ENCODE peak calls at places on chromosomes 6 and 20, in nine cellular contexts. One of them, this sample, is unnamed.

GRCh38 chr6:29251741-29252140 is 49.8 kb upstream of the OR14J1 start:
- DNase-seq in AG04449: no peak
- DNase-seq in cardiac muscle cell: no peak
- DNase-seq in A549: no peak
- DNase-seq in pancreas: no peak
- DNase-seq in AG10803: no peak
- DNase-seq in mammary epithelial cell: no peak
- DNase-seq in cardiac fibroblast: no peak
- DNase-seq in coronary artery: no peak
- DNase-seq in this sample: no peak

GRCh38 chr6:101434601-101435000 is 41.1 kb downstream of the GRIK2 start:
- DNase-seq in AG04449: no peak
- DNase-seq in cardiac muscle cell: no peak
- DNase-seq in A549: no peak
- DNase-seq in pancreas: no peak
- DNase-seq in AG10803: no peak
- DNase-seq in mammary epithelial cell: no peak
- DNase-seq in cardiac fibroblast: no peak
- DNase-seq in coronary artery: no peak
- DNase-seq in this sample: no peak

GRCh38 chr6:100446922-100447899 is 17.5 kb downstream of the SIM1 start:
- DNase-seq in AG04449: no peak
- DNase-seq in cardiac muscle cell: no peak
- DNase-seq in A549: no peak
- DNase-seq in pancreas: no peak
- DNase-seq in AG10803: no peak
- DNase-seq in mammary epithelial cell: no peak
- DNase-seq in cardiac fibroblast: peak
- DNase-seq in coronary artery: no peak
- DNase-seq in this sample: no peak

GRCh38 chr20:59265298-59265697 is 35.1 kb upstream of the EDN3 start:
- DNase-seq in AG04449: no peak
- DNase-seq in cardiac muscle cell: no peak
- DNase-seq in A549: no peak
- DNase-seq in pancreas: no peak
- DNase-seq in AG10803: no peak
- DNase-seq in mammary epithelial cell: no peak
- DNase-seq in cardiac fibroblast: no peak
- DNase-seq in coronary artery: no peak
- DNase-seq in this sample: no peak

GRCh38 chr6:85344996-85345395 is 104.9 kb upstream of the NT5E start:
- DNase-seq in AG04449: no peak
- DNase-seq in cardiac muscle cell: no peak
- DNase-seq in A549: no peak
- DNase-seq in pancreas: no peak
- DNase-seq in AG10803: no peak
- DNase-seq in mammary epithelial cell: peak
- DNase-seq in cardiac fibroblast: no peak
- DNase-seq in coronary artery: no peak
- DNase-seq in this sample: no peak

GRCh38 chr6:24824142-24824755 is 25.5 kb upstream of the ARMH2 start:
- DNase-seq in AG04449: no peak
- DNase-seq in cardiac muscle cell: no peak
- DNase-seq in A549: no peak
- DNase-seq in pancreas: no peak
- DNase-seq in AG10803: no peak
- DNase-seq in mammary epithelial cell: no peak
- DNase-seq in cardiac fibroblast: no peak
- DNase-seq in coronary artery: no peak
- DNase-seq in this sample: peak

GRCh38 chr6:147131728-147132127 is 72.5 kb upstream of the STXBP5 start:
- DNase-seq in AG04449: no peak
- DNase-seq in cardiac muscle cell: no peak
- DNase-seq in A549: no peak
- DNase-seq in pancreas: no peak
- DNase-seq in AG10803: peak
- DNase-seq in mammary epithelial cell: no peak
- DNase-seq in cardiac fibroblast: peak
- DNase-seq in coronary artery: no peak
- DNase-seq in this sample: no peak

GRCh38 chr20:59232618-59233017 is 67.8 kb upstream of the EDN3 start:
- DNase-seq in AG04449: no peak
- DNase-seq in cardiac muscle cell: no peak
- DNase-seq in A549: no peak
- DNase-seq in pancreas: no peak
- DNase-seq in AG10803: no peak
- DNase-seq in mammary epithelial cell: peak
- DNase-seq in cardiac fibroblast: no peak
- DNase-seq in coronary artery: no peak
- DNase-seq in this sample: no peak

GRCh38 chr6:161101517-161101916 is 109.9 kb downstream of the MAP3K4 start:
- DNase-seq in AG04449: no peak
- DNase-seq in cardiac muscle cell: peak
- DNase-seq in A549: no peak
- DNase-seq in pancreas: no peak
- DNase-seq in AG10803: no peak
- DNase-seq in mammary epithelial cell: no peak
- DNase-seq in cardiac fibroblast: no peak
- DNase-seq in coronary artery: no peak
- DNase-seq in this sample: no peak

GRCh38 chr6:6932341-6932740 is 175.4 kb upstream of the RREB1 start:
- DNase-seq in AG04449: no peak
- DNase-seq in cardiac muscle cell: no peak
- DNase-seq in A549: no peak
- DNase-seq in pancreas: no peak
- DNase-seq in AG10803: no peak
- DNase-seq in mammary epithelial cell: no peak
- DNase-seq in cardiac fibroblast: no peak
- DNase-seq in coronary artery: no peak
- DNase-seq in this sample: no peak

GRCh38 chr6:6931047-6932025 is 176.4 kb upstream of the RREB1 start:
- DNase-seq in AG04449: no peak
- DNase-seq in cardiac muscle cell: no peak
- DNase-seq in A549: no peak
- DNase-seq in pancreas: no peak
- DNase-seq in AG10803: no peak
- DNase-seq in mammary epithelial cell: no peak
- DNase-seq in cardiac fibroblast: no peak
- DNase-seq in coronary artery: no peak
- DNase-seq in this sample: no peak

GRCh38 chr6:6927437-6928361 is 180.1 kb upstream of the RREB1 start:
- DNase-seq in AG04449: no peak
- DNase-seq in cardiac muscle cell: peak
- DNase-seq in A549: no peak
- DNase-seq in pancreas: no peak
- DNase-seq in AG10803: no peak
- DNase-seq in mammary epithelial cell: no peak
- DNase-seq in cardiac fibroblast: peak
- DNase-seq in coronary artery: no peak
- DNase-seq in this sample: no peak

GRCh38 chr6:6932968-6933367 is 174.8 kb upstream of the RREB1 start:
- DNase-seq in AG04449: no peak
- DNase-seq in cardiac muscle cell: no peak
- DNase-seq in A549: no peak
- DNase-seq in pancreas: no peak
- DNase-seq in AG10803: no peak
- DNase-seq in mammary epithelial cell: no peak
- DNase-seq in cardiac fibroblast: no peak
- DNase-seq in coronary artery: no peak
- DNase-seq in this sample: no peak

DNA sequence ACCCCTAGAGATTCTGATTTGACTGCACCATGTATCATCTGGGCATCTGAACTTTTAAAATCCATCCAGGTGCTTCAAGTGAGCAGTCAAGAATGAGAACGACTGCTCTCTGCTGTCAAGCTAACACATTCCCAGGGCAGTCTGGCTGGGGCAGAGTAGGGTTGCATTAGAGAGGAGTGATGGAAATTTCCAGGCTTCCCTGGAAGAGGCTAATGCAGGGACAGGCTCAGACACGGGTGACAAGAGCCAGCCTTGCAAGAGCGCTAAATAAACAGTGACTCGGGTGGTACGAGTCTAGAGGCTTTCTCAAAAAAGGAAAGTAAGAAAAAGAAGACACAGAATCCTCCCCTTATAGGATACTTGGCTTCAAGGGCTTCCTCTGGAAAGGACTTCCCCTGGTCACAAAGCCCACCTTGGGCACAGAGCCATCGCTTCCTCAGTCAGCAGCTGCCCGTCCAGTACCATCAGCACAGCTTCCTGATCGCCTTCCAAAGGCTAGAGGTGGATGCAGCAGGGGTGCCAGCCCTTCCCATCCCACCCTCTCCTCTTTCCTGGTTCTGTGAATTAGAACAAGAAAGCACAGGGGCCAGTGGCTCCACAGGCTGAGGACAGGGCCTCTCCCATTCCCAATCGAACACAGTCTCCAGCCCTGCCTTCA is 177.4 kb upstream of the RREB1 start:
- DNase-seq in AG04449: no peak
- DNase-seq in cardiac muscle cell: peak
- DNase-seq in A549: no peak
- DNase-seq in pancreas: no peak
- DNase-seq in AG10803: no peak
- DNase-seq in mammary epithelial cell: no peak
- DNase-seq in cardiac fibroblast: no peak
- DNase-seq in coronary artery: no peak
- DNase-seq in this sample: no peak
- H3K4me3 ChIP-seq in AG04449: no peak
- H3K4me3 ChIP-seq in cardiac muscle cell: no peak
- H3K4me3 ChIP-seq in A549: no peak
- H3K4me3 ChIP-seq in pancreas: no peak
- H3K4me3 ChIP-seq in AG10803: no peak
- H3K4me3 ChIP-seq in mammary epithelial cell: no peak
- H3K4me3 ChIP-seq in cardiac fibroblast: no peak
- H3K4me3 ChIP-seq in coronary artery: no peak
- H3K4me3 ChIP-seq in this sample: no peak

DNA sequence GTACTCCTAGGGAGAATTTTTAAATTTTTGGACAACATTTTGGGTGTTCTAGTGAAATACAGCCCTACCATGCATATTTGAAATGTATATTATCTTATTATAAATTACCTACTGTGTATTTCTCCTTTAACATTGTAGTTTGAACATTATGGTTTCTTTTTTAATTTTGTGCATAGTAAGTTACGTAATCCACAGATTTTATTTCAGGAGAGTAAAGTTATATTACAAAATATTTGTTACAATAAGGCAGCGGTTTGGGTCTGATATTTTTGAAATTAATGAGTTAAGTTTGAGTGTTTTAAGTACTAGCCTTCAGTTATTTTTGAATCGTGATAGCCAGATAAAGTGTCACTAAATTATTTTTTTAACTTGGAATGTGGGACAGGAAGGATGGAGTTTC is 7.3 kb upstream of the SOX4 start:
- DNase-seq in AG04449: no peak
- DNase-seq in cardiac muscle cell: no peak
- DNase-seq in A549: no peak
- DNase-seq in pancreas: no peak
- DNase-seq in AG10803: no peak
- DNase-seq in mammary epithelial cell: no peak
- DNase-seq in cardiac fibroblast: no peak
- DNase-seq in coronary artery: no peak
- DNase-seq in this sample: no peak
- H3K4me3 ChIP-seq in AG04449: no peak
- H3K4me3 ChIP-seq in cardiac muscle cell: no peak
- H3K4me3 ChIP-seq in A549: no peak
- H3K4me3 ChIP-seq in pancreas: no peak
- H3K4me3 ChIP-seq in AG10803: no peak
- H3K4me3 ChIP-seq in mammary epithelial cell: no peak
- H3K4me3 ChIP-seq in cardiac fibroblast: no peak
- H3K4me3 ChIP-seq in coronary artery: peak
- H3K4me3 ChIP-seq in this sample: no peak

GRCh38 chr6:2108700-2109306 is 136.6 kb downstream of the GMDS start:
- DNase-seq in AG04449: no peak
- DNase-seq in cardiac muscle cell: peak
- DNase-seq in A549: no peak
- DNase-seq in pancreas: no peak
- DNase-seq in AG10803: no peak
- DNase-seq in mammary epithelial cell: no peak
- DNase-seq in cardiac fibroblast: no peak
- DNase-seq in coronary artery: no peak
- DNase-seq in this sample: no peak
- H3K4me3 ChIP-seq in AG04449: no peak
- H3K4me3 ChIP-seq in cardiac muscle cell: no peak
- H3K4me3 ChIP-seq in A549: no peak
- H3K4me3 ChIP-seq in pancreas: no peak
- H3K4me3 ChIP-seq in AG10803: no peak
- H3K4me3 ChIP-seq in mammary epithelial cell: no peak
- H3K4me3 ChIP-seq in cardiac fibroblast: no peak
- H3K4me3 ChIP-seq in coronary artery: no peak
- H3K4me3 ChIP-seq in this sample: no peak

GRCh38 chr6:106883808-106884262 is 90.7 kb downstream of the CD24 start:
- DNase-seq in AG04449: no peak
- DNase-seq in cardiac muscle cell: peak
- DNase-seq in A549: no peak
- DNase-seq in pancreas: no peak
- DNase-seq in AG10803: no peak
- DNase-seq in mammary epithelial cell: no peak
- DNase-seq in cardiac fibroblast: no peak
- DNase-seq in coronary artery: no peak
- DNase-seq in this sample: no peak

GRCh38 chr6:106884576-106884975 is 90.0 kb downstream of the CD24 start:
- DNase-seq in AG04449: no peak
- DNase-seq in cardiac muscle cell: no peak
- DNase-seq in A549: no peak
- DNase-seq in pancreas: no peak
- DNase-seq in AG10803: no peak
- DNase-seq in mammary epithelial cell: no peak
- DNase-seq in cardiac fibroblast: no peak
- DNase-seq in coronary artery: no peak
- DNase-seq in this sample: no peak

GRCh38 chr6:106886922-106887797 is 87.4 kb downstream of the CD24 start:
- DNase-seq in AG04449: no peak
- DNase-seq in cardiac muscle cell: peak
- DNase-seq in A549: no peak
- DNase-seq in pancreas: no peak
- DNase-seq in AG10803: no peak
- DNase-seq in mammary epithelial cell: no peak
- DNase-seq in cardiac fibroblast: no peak
- DNase-seq in coronary artery: no peak
- DNase-seq in this sample: no peak

GRCh38 chr6:106886444-106886843 is 88.1 kb downstream of the CD24 start:
- DNase-seq in AG04449: no peak
- DNase-seq in cardiac muscle cell: no peak
- DNase-seq in A549: no peak
- DNase-seq in pancreas: no peak
- DNase-seq in AG10803: no peak
- DNase-seq in mammary epithelial cell: no peak
- DNase-seq in cardiac fibroblast: no peak
- DNase-seq in coronary artery: no peak
- DNase-seq in this sample: no peak

DNA sequence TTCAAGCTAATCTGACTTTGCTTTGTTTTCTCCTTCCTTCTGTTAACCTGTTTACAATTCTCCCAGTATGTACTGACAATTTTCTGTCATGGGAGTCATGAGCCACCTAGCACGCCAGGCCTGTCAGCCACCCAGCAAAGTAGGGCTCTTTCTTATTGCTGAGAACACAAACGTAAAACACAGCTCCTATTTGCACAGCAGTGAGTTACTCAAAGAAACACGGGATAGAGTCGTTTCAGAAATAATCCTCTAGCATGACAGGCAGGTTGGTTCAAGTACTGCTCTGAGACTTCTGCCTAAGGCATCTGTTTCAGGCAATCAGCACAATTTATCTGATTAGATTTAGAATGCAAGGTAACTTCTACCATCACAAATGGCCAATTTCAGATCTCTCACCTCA is 88.9 kb downstream of the CD24 start:
- DNase-seq in AG04449: no peak
- DNase-seq in cardiac muscle cell: no peak
- DNase-seq in A549: no peak
- DNase-seq in pancreas: no peak
- DNase-seq in AG10803: no peak
- DNase-seq in mammary epithelial cell: no peak
- DNase-seq in cardiac fibroblast: no peak
- DNase-seq in coronary artery: no peak
- DNase-seq in this sample: no peak
- H3K4me3 ChIP-seq in AG04449: no peak
- H3K4me3 ChIP-seq in cardiac muscle cell: no peak
- H3K4me3 ChIP-seq in A549: no peak
- H3K4me3 ChIP-seq in pancreas: no peak
- H3K4me3 ChIP-seq in AG10803: no peak
- H3K4me3 ChIP-seq in mammary epithelial cell: no peak
- H3K4me3 ChIP-seq in cardiac fibroblast: no peak
- H3K4me3 ChIP-seq in coronary artery: no peak
- H3K4me3 ChIP-seq in this sample: no peak

This sample was measured in foreskin fibroblast.